ENCODE peak calls at places on chromosome 1, in eight cellular contexts. H is A549, M is heart left ventricle, D is H54, Q is Peyer's patch, R is IMR-90, V is tibial nerve, T is GM12878. Z is an unnamed sample.

GRCh38 chr1:53595906-53596305 is 136.7 kb downstream of the DMRTB1 start:
- DNase-seq in H (no peak), M (no peak), D (no peak), Q (no peak), R (no peak), V (no peak), T (no peak), Z (no peak)

GRCh38 chr1:154863702-154864174 is 6.3 kb downstream of the KCNN3 start:
- DNase-seq in H (peak), M (no peak), D (peak), Q (peak), R (peak), V (no peak), T (peak), Z (no peak)

GRCh38 chr1:85088408-85088784 is 40.1 kb upstream of the MCOLN3 start:
- DNase-seq in H (no peak), M (no peak), D (no peak), Q (no peak), R (no peak), V (no peak), T (no peak), Z (no peak)

GRCh38 chr1:110916669-110917306 is 43.8 kb downstream of the CD53 start:
- DNase-seq in H (peak), M (no peak), D (peak), Q (no peak), R (peak), V (no peak), T (no peak), Z (no peak)

GRCh38 chr1:223202376-223202775 is 59.3 kb upstream of the TLR5 start:
- DNase-seq in H (no peak), M (no peak), D (no peak), Q (no peak), R (no peak), V (no peak), T (no peak), Z (no peak)

GRCh38 chr1:44664730-44665370 is 9.4 kb downstream of the TMEM53 start:
- DNase-seq in H (no peak), M (no peak), D (no peak), Q (no peak), R (no peak), V (no peak), T (no peak), Z (peak)

GRCh38 chr1:150791587-150791986 is 16.5 kb downstream of the CTSK start:
- DNase-seq in H (no peak), M (no peak), D (no peak), Q (no peak), R (no peak), V (no peak), T (no peak), Z (no peak)

GRCh38 chr1:41868241-41868953 is 50.3 kb downstream of the HIVEP3 start:
- DNase-seq in H (no peak), M (no peak), D (no peak), Q (no peak), R (no peak), V (no peak), T (peak), Z (no peak)

GRCh38 chr1:12078938-12079861 is 16.1 kb downstream of the TNFRSF8 start:
- DNase-seq in H (peak), M (no peak), D (peak), Q (peak), R (peak), V (peak), T (peak), Z (peak)

GRCh38 chr1:9239622-9240401 is 5.2 kb downstream of the H6PD start:
- DNase-seq in H (no peak), M (peak), D (peak), Q (peak), R (peak), V (peak), T (no peak), Z (peak)

GRCh38 chr1:206590025-206590834 is 22.0 kb downstream of the EIF2D start:
- DNase-seq in H (no peak), M (no peak), D (peak), Q (no peak), R (peak), V (no peak), T (no peak), Z (no peak)

GRCh38 chr1:59570524-59570923 is 244.2 kb upstream of the HOOK1 start:
- DNase-seq in H (no peak), M (no peak), D (no peak), Q (peak), R (peak), V (no peak), T (no peak), Z (no peak)

GRCh38 chr1:160539896-160540858 is 17.1 kb upstream of the SLAMF6 start:
- DNase-seq in H (no peak), M (no peak), D (no peak), Q (peak), R (no peak), V (no peak), T (peak), Z (no peak)

GRCh38 chr1:25756210-25756609 is 43.8 kb upstream of the SELENON start:
- DNase-seq in H (no peak), M (no peak), D (no peak), Q (no peak), R (no peak), V (no peak), T (no peak), Z (no peak)

GRCh38 chr1:81832573-81832972 is 31.8 kb downstream of the ADGRL2 start:
- DNase-seq in H (no peak), M (no peak), D (no peak), Q (no peak), R (peak), V (no peak), T (no peak), Z (no peak)

GRCh38 chr1:216665381-216665780 is 57.8 kb downstream of the ESRRG start:
- DNase-seq in H (no peak), M (no peak), D (no peak), Q (no peak), R (peak), V (no peak), T (no peak), Z (no peak)

GRCh38 chr1:240189386-240189989 is 97.8 kb downstream of the FMN2 start:
- DNase-seq in H (peak), M (no peak), D (no peak), Q (peak), R (peak), V (peak), T (no peak), Z (no peak)

GRCh38 chr1:234478152-234478480 is 863 bp downstream of the TARBP1 start:
- DNase-seq in H (peak), M (peak), D (peak), Q (peak), R (peak), V (no peak), T (no peak), Z (no peak)

DNA sequence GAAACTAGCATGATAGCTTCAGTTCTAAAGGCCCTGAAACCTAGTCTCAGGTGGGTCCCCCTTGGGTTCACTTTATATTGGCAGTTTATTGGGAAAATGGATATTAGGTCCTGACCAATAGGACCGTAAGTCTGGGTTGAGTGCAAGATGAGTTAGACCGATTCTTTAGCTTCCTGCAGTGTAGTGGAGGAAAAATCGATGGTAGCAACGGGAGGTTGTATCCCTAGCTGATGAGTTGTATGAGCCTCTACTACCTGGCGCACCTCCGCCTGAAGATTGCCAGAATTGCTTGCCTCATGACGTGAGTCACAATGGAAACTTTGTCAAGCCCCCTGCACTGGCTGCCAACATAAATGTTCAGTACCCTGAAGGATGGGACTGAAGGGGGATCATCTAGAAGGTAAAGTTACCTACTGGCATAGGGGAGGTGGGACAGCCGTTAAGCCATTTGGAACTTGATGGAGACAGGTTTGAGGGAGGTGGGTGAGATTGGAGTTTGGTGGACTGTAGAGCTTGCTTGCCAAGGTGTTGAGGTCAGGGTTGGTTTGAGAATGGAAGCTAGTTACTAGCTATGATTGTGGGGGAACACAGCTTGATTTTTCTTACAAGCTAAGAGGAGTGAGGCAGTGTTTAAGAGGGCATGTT is 4.0 kb downstream of the RCC1 start:
- DNase-seq in H (no peak), M (no peak), D (no peak), Q (no peak), R (no peak), V (no peak), T (no peak), Z (no peak)
- TF ChIP-seq POLR2A in H (peak), M (no peak), D (no peak), Q (no peak), R (no peak), V (no peak), T (peak), Z (no peak)

GRCh38 chr1:156751724-156752481 is 428 bp upstream of the HDGF start:
- DNase-seq in H (peak), M (peak), D (peak), Q (peak), R (peak), V (peak), T (peak), Z (peak)
- TF ChIP-seq POLR2A in H (peak), M (no peak), D (peak), Q (peak), R (peak), V (no peak), T (peak), Z (no peak)

GRCh38 chr1:201900476-201900875 is 11.8 kb downstream of the SHISA4 start:
- DNase-seq in H (no peak), M (no peak), D (no peak), Q (no peak), R (no peak), V (no peak), T (no peak), Z (no peak)
- TF ChIP-seq POLR2A in H (no peak), M (no peak), D (no peak), Q (no peak), R (no peak), V (no peak), T (no peak), Z (no peak)

DNA sequence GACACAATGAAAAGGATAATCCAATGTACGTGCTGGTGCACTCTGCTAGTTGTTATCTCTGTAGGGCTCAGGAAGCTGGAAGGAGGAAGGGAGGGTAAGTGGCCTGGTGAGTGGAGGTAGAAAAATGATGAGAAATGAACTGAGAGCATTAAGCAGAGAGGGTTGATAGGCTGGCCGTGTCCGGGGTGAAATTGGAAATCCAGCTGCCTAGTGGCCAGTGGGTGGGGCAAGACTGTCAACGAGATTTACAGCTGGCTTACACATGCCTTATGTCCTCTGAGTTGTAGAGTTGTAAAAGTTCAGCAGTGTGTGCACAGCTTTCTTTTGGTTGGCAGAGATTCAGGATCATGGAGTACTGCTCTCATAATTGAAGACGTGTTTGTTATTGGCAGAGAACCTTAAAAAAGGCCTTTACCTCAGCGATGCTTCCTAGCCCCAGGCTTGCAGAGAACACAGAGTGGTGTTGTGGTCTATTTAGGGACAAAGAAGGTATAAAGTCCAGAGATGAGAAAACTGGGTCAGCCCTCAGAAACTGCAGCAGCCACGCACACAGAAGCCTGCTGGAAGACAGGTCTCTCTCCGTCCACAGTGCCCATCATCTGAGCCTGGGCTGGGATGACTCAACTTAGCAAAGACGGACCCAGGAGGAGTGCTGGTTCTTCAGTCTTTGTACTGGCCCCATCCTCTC is 132.4 kb downstream of the EDEM3 start:
- DNase-seq in H (no peak), M (peak), D (peak), Q (peak), R (peak), V (peak), T (no peak), Z (peak)
- TF ChIP-seq POLR2A in H (no peak), M (no peak), D (no peak), Q (no peak), R (no peak), V (peak), T (no peak), Z (no peak)

GRCh38 chr1:20487236-20487590 is 1.2 kb upstream of the CAMK2N1 start:
- DNase-seq in H (no peak), M (no peak), D (no peak), Q (no peak), R (no peak), V (no peak), T (no peak), Z (no peak)

GRCh38 chr1:20483833-20484525 is 2.0 kb downstream of the CAMK2N1 start:
- DNase-seq in H (no peak), M (no peak), D (no peak), Q (no peak), R (peak), V (no peak), T (no peak), Z (peak)

GRCh38 chr1:20484526-20485462 is 1.2 kb downstream of the CAMK2N1 start:
- DNase-seq in H (no peak), M (no peak), D (no peak), Q (no peak), R (no peak), V (no peak), T (no peak), Z (peak)

GRCh38 chr1:20486457-20487235 is 636 bp upstream of the CAMK2N1 start:
- DNase-seq in H (peak), M (peak), D (no peak), Q (peak), R (peak), V (no peak), T (no peak), Z (peak)

GRCh38 chr1:20485527-20486456 is at the start of gene CAMK2N1:
- DNase-seq in H (peak), M (peak), D (peak), Q (peak), R (peak), V (no peak), T (no peak), Z (peak)
- TF ChIP-seq POLR2A in H (no peak), M (no peak), D (peak), Q (peak), R (peak), V (no peak), T (no peak), Z (peak)

GRCh38 chr1:109277434-109278204 is 5.3 kb downstream of the PSRC1 start:
- DNase-seq in H (peak), M (peak), D (peak), Q (peak), R (peak), V (peak), T (peak), Z (peak)
- TF ChIP-seq POLR2A in H (no peak), M (no peak), D (no peak), Q (no peak), R (no peak), V (peak), T (no peak), Z (no peak)

GRCh38 chr1:192811594-192812239 is 2.9 kb downstream of the RGS2 start:
- DNase-seq in H (no peak), M (no peak), D (no peak), Q (no peak), R (peak), V (no peak), T (no peak), Z (no peak)

GRCh38 chr1:192817202-192817601 is 8.4 kb downstream of the RGS2 start:
- DNase-seq in H (no peak), M (no peak), D (no peak), Q (no peak), R (no peak), V (no peak), T (no peak), Z (no peak)

GRCh38 chr1:192812420-192813209 is 3.8 kb downstream of the RGS2 start:
- DNase-seq in H (no peak), M (no peak), D (no peak), Q (no peak), R (peak), V (no peak), T (no peak), Z (no peak)

GRCh38 chr1:192810253-192810880 is 1.5 kb downstream of the RGS2 start:
- DNase-seq in H (no peak), M (peak), D (no peak), Q (peak), R (peak), V (no peak), T (no peak), Z (no peak)

DNA sequence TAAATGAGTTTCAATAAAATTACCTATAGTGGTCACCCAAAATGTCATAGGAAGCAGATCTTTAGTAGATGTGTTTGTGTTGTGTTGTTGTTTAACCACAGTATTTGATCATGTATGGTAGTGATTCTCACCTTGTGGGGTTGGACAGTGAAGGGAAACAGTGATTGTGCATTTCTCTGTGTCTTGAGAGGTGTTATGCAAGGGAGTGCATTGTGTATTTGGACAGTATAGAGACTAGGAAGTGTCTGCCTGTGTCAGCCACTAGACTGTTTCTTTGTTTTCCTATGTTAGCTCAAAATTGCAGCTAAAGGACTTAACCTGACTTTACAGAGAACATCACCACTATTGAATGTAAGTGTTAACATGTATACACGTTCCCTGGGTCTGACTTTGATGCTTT is 6.0 kb downstream of the RGS2 start:
- DNase-seq in H (no peak), M (no peak), D (no peak), Q (no peak), R (no peak), V (no peak), T (no peak), Z (no peak)
- TF ChIP-seq POLR2A in H (no peak), M (no peak), D (no peak), Q (no peak), R (no peak), V (no peak), T (no peak), Z (no peak)

GRCh38 chr1:156502749-156503671 is 2.4 kb upstream of the MEF2D start:
- DNase-seq in H (peak), M (peak), D (peak), Q (peak), R (peak), V (peak), T (no peak), Z (peak)
- TF ChIP-seq POLR2A in H (no peak), M (peak), D (peak), Q (no peak), R (peak), V (no peak), T (no peak), Z (peak)

GRCh38 chr1:156746716-156747631 is 4.5 kb downstream of the HDGF start:
- DNase-seq in H (peak), M (peak), D (peak), Q (peak), R (peak), V (peak), T (no peak), Z (peak)
- TF ChIP-seq POLR2A in H (peak), M (no peak), D (peak), Q (peak), R (no peak), V (peak), T (no peak), Z (peak)

GRCh38 chr1:243851129-243851756 is 1.2 kb upstream of the AKT3 start:
- DNase-seq in H (peak), M (no peak), D (no peak), Q (no peak), R (peak), V (no peak), T (no peak), Z (no peak)

GRCh38 chr1:243850013-243850367 is at the start of gene AKT3:
- DNase-seq in H (no peak), M (no peak), D (no peak), Q (no peak), R (no peak), V (no peak), T (no peak), Z (no peak)

GRCh38 chr1:243850368-243851128 is 505 bp upstream of the AKT3 start:
- DNase-seq in H (peak), M (peak), D (peak), Q (peak), R (peak), V (peak), T (no peak), Z (peak)

GRCh38 chr1:243848165-243849088 is 1.6 kb downstream of the AKT3 start:
- DNase-seq in H (no peak), M (no peak), D (no peak), Q (no peak), R (no peak), V (no peak), T (no peak), Z (no peak)

GRCh38 chr1:243849089-243850012 is 692 bp downstream of the AKT3 start:
- DNase-seq in H (peak), M (peak), D (peak), Q (peak), R (peak), V (peak), T (no peak), Z (peak)
- TF ChIP-seq POLR2A in H (no peak), M (no peak), D (peak), Q (no peak), R (no peak), V (no peak), T (peak), Z (peak)

Z was measured in ovary.